ENCODE peak calls at places on chromosome 17, in eight cellular contexts. X is A549; V is ascending aorta; H is body of pancreas; I is lower leg skin; D is progenitor cell of endocrine pancreas; C is activated CD8-positive, alpha-beta T cell treated with anti-CD3 and anti-CD28 coated beads for 36 hours; N is ovary. T is an unnamed sample.

GRCh38 chr17:6444573-6445335 is 499 bp downstream of the PIMREG start:
- DNase-seq in D (no peak), I (no peak), H (peak), N (no peak), X (no peak), C (no peak), V (no peak), T (no peak)

GRCh38 chr17:48026503-48027321 is 10.9 kb downstream of the COPZ2 start:
- DNase-seq in I (peak), V (peak), X (peak), N (peak), D (peak), H (peak), C (peak), T (peak)

GRCh38 chr17:77755410-77755963 is 203.0 kb upstream of the TNRC6C start:
- DNase-seq in H (no peak), X (no peak), C (no peak), N (no peak), V (peak), I (no peak), D (no peak), T (no peak)

GRCh38 chr17:27560668-27561067 is 70.3 kb upstream of the LGALS9 start:
- DNase-seq in N (no peak), I (no peak), H (peak), V (no peak), X (no peak), C (no peak), D (no peak), T (no peak)

GRCh38 chr17:80574496-80574895 is 29.9 kb downstream of the RPTOR start:
- DNase-seq in N (no peak), X (no peak), D (no peak), I (no peak), H (no peak), C (no peak), V (no peak), T (no peak)

GRCh38 chr17:79414063-79414462 is 196.8 kb downstream of the RBFOX3 start:
- DNase-seq in H (no peak), D (no peak), C (no peak), N (no peak), V (no peak), X (no peak), I (no peak), T (no peak)

GRCh38 chr17:27473748-27474609 is 17.7 kb downstream of the KSR1 start:
- DNase-seq in H (peak), D (no peak), I (no peak), V (no peak), X (no peak), N (no peak), C (peak), T (no peak)

GRCh38 chr17:40530531-40530987 is 29.1 kb upstream of the TNS4 start:
- DNase-seq in I (no peak), X (no peak), D (no peak), C (no peak), V (no peak), H (no peak), N (no peak), T (no peak)

GRCh38 chr17:69565447-69565846 is 150.9 kb downstream of the MAP2K6 start:
- DNase-seq in V (no peak), H (no peak), D (no peak), N (no peak), I (no peak), C (no peak), X (no peak), T (no peak)

GRCh38 chr17:34246872-34247271 is 8.2 kb upstream of the CCL2 start:
- DNase-seq in H (no peak), X (no peak), I (no peak), D (no peak), N (no peak), V (no peak), C (no peak), T (no peak)

GRCh38 chr17:58411408-58411894 is 5.9 kb downstream of the RNF43 start:
- DNase-seq in V (no peak), I (no peak), C (no peak), X (no peak), H (no peak), D (no peak), N (no peak), T (no peak)

GRCh38 chr17:75152971-75153853 is 1.1 kb downstream of the JPT1 start:
- DNase-seq in N (no peak), D (no peak), I (peak), V (no peak), X (peak), C (peak), H (peak), T (no peak)

GRCh38 chr17:57915980-57916757 is 39.0 kb downstream of the CUEDC1 start:
- DNase-seq in C (no peak), X (no peak), N (no peak), I (no peak), D (peak), H (no peak), V (no peak), T (no peak)

GRCh38 chr17:7262192-7263070 is at the start of gene CLDN7:
- DNase-seq in I (no peak), C (no peak), D (peak), N (no peak), X (no peak), H (peak), V (no peak), T (no peak)

GRCh38 chr17:81097943-81098308 is 63.0 kb downstream of the BAIAP2 start:
- DNase-seq in H (no peak), N (no peak), I (no peak), D (no peak), V (no peak), C (peak), X (peak), T (no peak)

GRCh38 chr17:80639658-80640057 is 95.0 kb downstream of the RPTOR start:
- DNase-seq in H (no peak), N (no peak), I (no peak), V (peak), C (no peak), X (no peak), D (no peak), T (no peak)

GRCh38 chr17:19327039-19327776 is 35.3 kb downstream of the B9D1 start:
- DNase-seq in D (no peak), X (peak), I (no peak), V (no peak), N (no peak), H (no peak), C (no peak), T (no peak)

GRCh38 chr17:82338858-82339633 is 5.5 kb upstream of the SECTM1 start:
- DNase-seq in I (no peak), V (no peak), X (peak), D (no peak), H (no peak), C (no peak), N (peak), T (no peak)

GRCh38 chr17:67514998-67515397 is 137.9 kb downstream of the PITPNC1 start:
- DNase-seq in H (peak), D (no peak), X (no peak), V (no peak), I (no peak), N (no peak), C (no peak), T (no peak)

DNA sequence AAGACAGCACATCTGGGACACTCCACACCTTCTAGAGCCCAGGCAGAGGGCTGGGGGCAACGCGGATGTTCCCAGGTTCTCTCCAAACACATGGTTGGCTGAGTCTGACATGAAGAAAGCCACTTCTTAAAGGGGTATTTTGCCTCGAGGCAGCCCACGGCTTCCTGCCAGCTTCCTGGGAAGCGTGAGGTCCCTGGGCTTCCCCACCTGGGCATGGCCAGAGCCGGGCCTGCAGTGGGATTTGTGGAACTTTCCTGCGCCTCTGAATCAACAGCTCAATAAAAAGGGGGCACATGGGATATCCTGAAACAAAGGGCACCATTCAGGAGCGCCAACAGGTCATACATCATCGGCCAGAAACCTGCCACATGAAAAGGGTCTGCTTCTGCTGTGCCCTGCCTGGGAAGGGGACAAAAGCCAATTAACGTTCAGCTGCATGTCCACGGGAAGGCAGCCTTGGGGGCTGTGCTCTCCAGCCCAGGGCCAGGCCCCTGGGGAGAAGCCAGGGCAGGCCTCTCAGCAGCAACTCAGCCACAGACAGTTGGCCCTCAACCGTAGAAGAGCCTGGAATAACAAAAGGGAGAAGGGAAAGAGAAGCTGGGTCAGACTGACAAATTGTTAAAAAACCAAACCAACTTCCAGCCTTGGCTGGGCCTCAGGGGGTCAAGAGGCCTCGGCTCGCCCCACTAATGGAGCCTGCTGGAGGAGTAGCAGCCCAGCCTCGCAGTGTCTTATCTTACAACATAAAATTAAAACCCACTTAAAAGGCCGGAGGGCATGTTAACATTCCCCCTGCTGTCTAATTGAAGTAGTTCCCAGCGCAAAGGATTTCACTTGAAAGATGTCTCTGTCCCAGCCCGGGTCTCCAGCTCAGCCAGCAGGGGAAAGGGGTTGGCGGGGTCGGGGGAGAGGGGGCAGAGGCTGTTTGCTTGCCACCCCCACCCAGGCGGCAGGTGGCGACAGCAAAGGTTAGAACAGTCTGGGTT is 34.2 kb downstream of the TBX4 start:
- DNase-seq in X (no peak), D (no peak), H (no peak), V (peak), C (no peak), I (no peak), N (no peak), T (no peak)
- TF ChIP-seq CTCF in X (no peak), D (peak), H (no peak), V (no peak), C (no peak), I (no peak), N (no peak), T (no peak)

DNA sequence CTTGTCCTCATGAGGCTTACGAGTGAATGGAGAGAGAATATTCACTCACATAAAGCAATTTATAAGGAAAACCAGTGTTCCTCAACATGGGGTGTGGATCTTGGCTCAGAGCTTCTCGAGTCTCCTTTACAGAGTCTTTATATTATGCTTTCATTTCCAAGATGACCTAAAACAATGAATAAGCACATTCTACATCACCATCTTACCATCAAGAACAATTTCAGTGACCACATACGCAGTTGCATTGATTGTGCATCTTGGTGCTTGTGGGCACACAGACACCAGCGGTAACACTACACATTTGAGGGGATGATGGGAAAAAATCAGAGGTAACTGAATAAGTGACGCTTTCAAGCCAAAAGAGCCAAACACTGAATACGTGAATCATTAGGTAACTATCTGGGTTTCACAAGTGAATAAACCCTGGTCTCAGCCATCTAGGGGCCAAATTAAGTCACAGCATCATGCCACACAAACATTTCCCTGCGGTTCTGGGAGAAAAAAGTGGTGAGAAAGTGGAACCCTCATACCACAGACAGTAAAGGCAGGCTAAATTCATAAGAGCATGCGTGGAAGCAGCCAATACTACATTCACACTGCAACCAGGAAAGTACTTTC is 9.4 kb downstream of the CWC25 start:
- DNase-seq in D (no peak), I (no peak), X (peak), H (no peak), N (no peak), V (no peak), C (peak), T (no peak)
- TF ChIP-seq CTCF in D (no peak), I (no peak), X (peak), H (no peak), N (no peak), V (no peak), C (peak), T (no peak)

DNA sequence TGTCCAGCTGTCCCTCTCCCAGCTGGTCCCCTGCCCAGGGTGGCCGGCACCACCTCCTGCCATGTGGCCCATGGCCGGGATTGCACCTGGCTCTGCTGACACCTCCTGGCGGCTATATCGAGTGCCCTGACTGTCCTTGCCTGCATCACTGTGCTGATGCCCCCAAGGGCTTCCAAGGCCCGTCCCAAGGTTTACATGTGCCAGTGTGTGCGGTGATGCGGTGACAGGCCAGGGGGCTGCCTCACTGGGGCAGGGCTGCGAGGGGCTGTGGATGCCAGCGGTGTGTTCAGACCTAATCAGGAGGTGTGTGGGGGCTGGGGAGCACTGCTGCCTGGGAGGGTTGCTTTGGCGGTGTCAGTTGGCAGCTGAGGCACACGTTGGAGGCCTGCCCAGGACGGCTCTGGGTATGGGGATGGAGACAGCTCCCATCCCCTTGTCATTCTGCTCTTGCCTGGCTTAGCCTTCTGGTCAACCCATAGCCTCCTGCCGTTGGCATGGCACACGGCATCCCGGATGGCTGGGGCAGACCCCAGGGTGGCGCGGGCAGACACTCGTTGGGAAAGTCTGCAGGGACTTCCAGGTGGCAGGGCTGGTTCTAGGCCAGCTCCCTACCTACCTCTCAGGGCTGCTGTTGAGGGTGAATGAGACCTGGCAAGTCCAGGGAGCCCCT is 5.5 kb downstream of the MAP2K3 start:
- DNase-seq in C (no peak), D (no peak), X (no peak), V (peak), H (peak), I (no peak), N (peak), T (no peak)
- TF ChIP-seq CTCF in C (no peak), D (no peak), X (no peak), V (no peak), H (no peak), I (no peak), N (no peak), T (no peak)

DNA sequence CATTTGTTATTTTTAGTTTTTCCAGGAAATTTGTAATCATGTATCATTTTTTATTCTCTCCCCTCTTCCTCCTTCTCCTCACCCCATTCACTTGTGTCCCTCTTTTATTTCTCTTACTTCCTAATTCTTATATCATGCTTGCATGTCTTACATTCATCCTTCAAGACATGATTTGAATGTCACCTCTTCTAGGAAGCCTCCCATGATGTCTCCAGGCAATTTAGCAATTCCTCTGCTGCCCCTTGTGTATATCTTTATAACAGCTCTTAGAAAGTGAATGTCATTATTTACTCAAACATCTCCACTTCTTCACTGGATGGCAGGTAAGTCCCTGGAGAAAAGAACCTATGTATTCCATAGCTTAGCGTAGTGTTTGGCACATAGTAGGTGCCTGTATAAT is 7.8 kb downstream of the HNF1B start:
- DNase-seq in H (no peak), C (no peak), D (no peak), X (peak), I (no peak), V (no peak), N (no peak), T (no peak)
- TF ChIP-seq CTCF in H (no peak), C (no peak), D (peak), X (peak), I (no peak), V (no peak), N (no peak), T (no peak)

GRCh38 chr17:17985555-17985954 is 12.9 kb downstream of the DRC3 start:
- DNase-seq in N (no peak), H (no peak), I (no peak), X (no peak), V (no peak), C (peak), D (no peak), T (no peak)
- TF ChIP-seq CTCF in N (no peak), H (no peak), I (no peak), X (peak), V (no peak), C (peak), D (no peak), T (peak)